ENCODE peak calls at places on chromosomes 12 and 14, in four cellular contexts. Y is GM12878, B is K562, T is HL-60. M is an unnamed sample.

GRCh38 chr14:95515080-95515489 is 1.4 kb downstream of the SYNE3 start:
- DNase-seq in Y (no peak), B (no peak), T (no peak), M (no peak)

GRCh38 chr12:103626498-103626897 is 39.4 kb downstream of the STAB2 start:
- DNase-seq in Y (no peak), B (no peak), T (no peak), M (no peak)

GRCh38 chr12:121026274-121027045 is 10.2 kb upstream of the C12orf43 start:
- DNase-seq in Y (no peak), B (peak; percentile 38), T (no peak), M (no peak)

GRCh38 chr12:10395390-10395998 is 5.7 kb upstream of the KLRK1 start:
- DNase-seq in Y (peak; percentile 60), B (no peak), T (peak; percentile 78), M (no peak)

GRCh38 chr12:47990351-47991105 is 13.7 kb downstream of the COL2A1 start:
- DNase-seq in Y (peak; percentile 58), B (no peak), T (peak; percentile 37), M (peak; percentile 72)

GRCh38 chr14:100282766-100283419 is 23.4 kb downstream of the SLC25A29 start:
- DNase-seq in Y (no peak), B (no peak), T (no peak), M (no peak)

GRCh38 chr12:80472912-80473500 is 29.0 kb downstream of the PTPRQ start:
- DNase-seq in Y (peak; percentile 3), B (no peak), T (peak; percentile 7), M (no peak)

GRCh38 chr12:53427905-53428594 is 4.4 kb downstream of the AMHR2 start:
- DNase-seq in Y (no peak), B (no peak), T (no peak), M (no peak)

GRCh38 chr12:101697930-101698781 is 716 bp downstream of the CHPT1 start:
- DNase-seq in Y (no peak), B (peak; percentile 52), T (peak; percentile 74), M (peak; percentile 34)

DNA sequence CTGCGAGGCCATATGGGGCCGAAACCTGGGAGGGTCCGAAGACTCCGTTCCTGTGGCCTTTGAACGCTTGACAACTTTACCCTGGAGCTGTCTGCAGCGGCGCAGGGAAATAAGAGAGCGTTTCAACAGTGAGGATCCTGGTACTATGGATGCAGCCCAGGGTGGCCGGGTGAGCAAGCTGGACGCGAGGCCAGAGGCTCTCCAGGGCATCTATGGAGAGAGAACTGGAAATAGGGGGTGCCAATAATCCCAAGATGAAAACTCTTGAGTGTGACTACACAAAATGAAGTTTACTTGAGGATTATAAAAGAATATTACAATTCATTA is 1.1 kb upstream of the ABCC9 start:
- DNase-seq in Y (no peak), B (no peak), T (no peak), M (no peak)
- TF ChIP-seq SPI1 in Y (no peak), B (no peak), T (no peak), M (no peak)

GRCh38 chr14:29926701-29927595 is 699 bp downstream of the PRKD1 start:
- DNase-seq in Y (no peak), B (peak; percentile 13), T (no peak), M (peak; percentile 24)
- TF ChIP-seq SPI1 in Y (no peak), B (no peak), T (no peak), M (no peak)

DNA sequence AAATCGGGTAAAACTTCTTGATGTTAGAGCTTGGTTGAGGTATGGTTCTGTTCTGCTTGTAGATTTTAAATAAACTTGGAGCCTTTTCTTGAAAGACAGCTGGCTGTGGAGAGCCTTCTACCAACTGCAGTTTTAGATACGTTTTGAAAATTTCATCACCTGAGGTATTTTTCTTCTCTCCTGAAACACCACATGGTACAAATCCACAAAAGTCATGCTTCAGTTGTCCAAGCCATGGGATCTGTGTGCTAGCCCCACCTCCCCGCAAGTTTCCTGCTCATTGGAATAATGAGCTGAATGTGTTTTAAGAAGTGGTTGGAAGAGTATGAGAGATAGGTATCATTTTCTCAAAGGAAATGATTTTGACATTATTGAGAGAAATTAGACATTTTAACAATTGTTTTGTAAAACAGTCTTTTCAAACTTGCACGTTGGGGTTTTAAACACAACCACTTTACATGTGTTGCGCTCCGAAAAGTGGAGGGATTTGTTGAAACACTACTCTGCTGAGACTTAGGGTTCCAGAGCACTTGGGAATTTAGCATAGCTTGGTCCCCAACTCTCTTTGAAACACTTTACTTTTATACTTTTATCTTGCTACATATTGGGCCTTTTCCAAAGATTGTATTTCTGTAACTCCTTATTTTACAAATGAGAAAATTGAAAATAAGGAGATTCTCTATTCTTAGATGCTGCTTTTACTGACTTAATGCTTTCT is 1.5 kb downstream of the PPM1A start:
- DNase-seq in Y (no peak), B (no peak), T (no peak), M (no peak)
- TF ChIP-seq SPI1 in Y (no peak), B (no peak), T (no peak), M (no peak)

DNA sequence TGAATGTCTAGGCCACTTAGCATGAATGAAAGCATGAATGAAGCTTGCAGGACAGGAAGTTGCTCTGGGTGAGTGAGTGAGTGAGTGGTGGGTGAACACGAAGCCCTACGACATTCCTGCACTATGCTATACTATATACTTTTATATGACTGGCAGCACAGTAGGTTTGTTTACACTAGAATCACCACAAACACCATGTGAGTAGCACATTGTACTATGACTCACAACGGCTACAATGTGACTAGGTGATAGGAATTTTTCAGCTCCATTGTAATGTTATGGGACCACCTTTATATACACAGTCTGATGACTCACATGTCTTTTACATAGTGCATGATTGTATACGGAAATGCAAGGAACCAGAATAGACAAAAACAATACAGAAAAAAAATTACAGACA is 1480.2 kb downstream of the AACS start:
- DNase-seq in Y (no peak), B (no peak), T (no peak), M (no peak)
- TF ChIP-seq SPI1 in Y (no peak), B (no peak), T (no peak), M (no peak)

DNA sequence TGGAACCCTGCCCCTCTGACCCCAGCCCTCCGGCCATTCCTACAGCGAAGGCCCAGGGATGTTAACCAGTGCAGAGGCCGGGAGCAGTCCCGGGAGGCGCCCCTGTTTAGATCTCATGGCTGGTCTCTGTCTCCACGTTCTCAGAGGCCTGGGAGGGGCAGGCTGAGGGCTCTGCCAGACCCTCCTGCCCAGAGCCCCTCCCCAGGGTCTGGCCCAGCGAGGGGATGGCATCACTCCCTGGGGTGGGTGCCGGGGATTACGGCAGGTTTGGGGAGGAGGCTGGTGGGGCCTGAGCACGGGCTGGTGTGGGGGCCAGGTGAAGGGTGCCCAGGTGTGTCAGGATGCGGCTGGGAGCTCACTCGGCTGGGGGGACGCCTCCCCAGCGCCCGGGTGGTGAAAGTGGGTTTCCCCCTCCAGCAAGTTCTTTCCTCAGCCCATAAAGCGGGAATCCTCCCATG is 156.3 kb upstream of the C14orf180 start:
- DNase-seq in Y (no peak), B (no peak), T (no peak), M (no peak)
- TF ChIP-seq SPI1 in Y (no peak), B (no peak), T (no peak), M (no peak)

GRCh38 chr14:78612666-78613065 is 442.5 kb downstream of the NRXN3 start:
- DNase-seq in Y (no peak), B (no peak), T (no peak), M (no peak)

GRCh38 chr14:78608998-78609787 is 439.0 kb downstream of the NRXN3 start:
- DNase-seq in Y (no peak), B (no peak), T (no peak), M (no peak)

GRCh38 chr14:78611031-78611430 is 440.9 kb downstream of the NRXN3 start:
- DNase-seq in Y (no peak), B (no peak), T (no peak), M (no peak)

GRCh38 chr14:78614651-78615050 is 444.5 kb downstream of the NRXN3 start:
- DNase-seq in Y (no peak), B (no peak), T (no peak), M (no peak)

DNA sequence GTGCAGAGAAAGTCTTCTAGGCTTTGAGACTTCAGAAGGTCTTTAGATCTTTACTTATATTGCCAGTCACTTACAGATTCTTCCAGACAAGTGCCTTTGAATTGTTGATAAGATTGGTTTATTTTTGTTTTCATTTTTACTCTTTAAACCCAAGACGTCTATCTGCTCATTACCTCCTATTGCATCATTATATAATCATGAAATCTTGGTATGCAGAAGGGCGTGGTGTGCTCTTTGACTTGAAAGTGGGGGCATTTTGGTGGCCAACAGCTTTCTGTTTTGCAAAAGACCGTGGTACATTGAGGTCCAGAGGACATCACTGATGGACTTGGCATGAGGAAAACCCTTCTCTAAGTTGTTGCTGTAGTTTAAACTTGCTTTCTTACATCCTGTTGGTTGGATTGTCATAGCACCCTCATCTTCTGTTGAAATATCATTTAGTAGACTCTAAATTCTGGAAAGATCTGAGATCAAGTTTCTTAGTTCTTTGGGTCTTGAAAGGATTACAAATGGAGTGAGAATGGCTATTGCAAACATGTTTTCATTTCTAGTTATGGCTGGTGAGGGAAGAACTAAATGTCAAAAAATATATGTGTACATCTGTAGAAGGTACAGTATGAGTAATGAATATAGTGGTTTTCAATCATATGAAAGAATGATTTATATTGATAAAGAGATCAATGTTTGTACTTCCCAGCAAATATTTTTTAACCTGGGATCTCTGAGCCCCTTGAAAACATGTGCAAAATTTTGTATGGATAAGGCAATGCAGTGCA is 441.8 kb downstream of the NRXN3 start:
- DNase-seq in Y (no peak), B (no peak), T (no peak), M (no peak)
- TF ChIP-seq SPI1 in Y (no peak), B (no peak), T (no peak), M (no peak)

GRCh38 chr12:12693111-12693671 is 2.8 kb downstream of the GPR19 start:
- DNase-seq in Y (peak; percentile 77), B (no peak), T (no peak), M (no peak)

GRCh38 chr12:12701457-12701856 is 5.5 kb upstream of the GPR19 start:
- DNase-seq in Y (no peak), B (no peak), T (no peak), M (no peak)

GRCh38 chr12:12700249-12700648 is 4.3 kb upstream of the GPR19 start:
- DNase-seq in Y (no peak), B (no peak), T (no peak), M (no peak)

GRCh38 chr12:12699345-12699744 is 3.4 kb upstream of the GPR19 start:
- DNase-seq in Y (no peak), B (no peak), T (no peak), M (no peak)

DNA sequence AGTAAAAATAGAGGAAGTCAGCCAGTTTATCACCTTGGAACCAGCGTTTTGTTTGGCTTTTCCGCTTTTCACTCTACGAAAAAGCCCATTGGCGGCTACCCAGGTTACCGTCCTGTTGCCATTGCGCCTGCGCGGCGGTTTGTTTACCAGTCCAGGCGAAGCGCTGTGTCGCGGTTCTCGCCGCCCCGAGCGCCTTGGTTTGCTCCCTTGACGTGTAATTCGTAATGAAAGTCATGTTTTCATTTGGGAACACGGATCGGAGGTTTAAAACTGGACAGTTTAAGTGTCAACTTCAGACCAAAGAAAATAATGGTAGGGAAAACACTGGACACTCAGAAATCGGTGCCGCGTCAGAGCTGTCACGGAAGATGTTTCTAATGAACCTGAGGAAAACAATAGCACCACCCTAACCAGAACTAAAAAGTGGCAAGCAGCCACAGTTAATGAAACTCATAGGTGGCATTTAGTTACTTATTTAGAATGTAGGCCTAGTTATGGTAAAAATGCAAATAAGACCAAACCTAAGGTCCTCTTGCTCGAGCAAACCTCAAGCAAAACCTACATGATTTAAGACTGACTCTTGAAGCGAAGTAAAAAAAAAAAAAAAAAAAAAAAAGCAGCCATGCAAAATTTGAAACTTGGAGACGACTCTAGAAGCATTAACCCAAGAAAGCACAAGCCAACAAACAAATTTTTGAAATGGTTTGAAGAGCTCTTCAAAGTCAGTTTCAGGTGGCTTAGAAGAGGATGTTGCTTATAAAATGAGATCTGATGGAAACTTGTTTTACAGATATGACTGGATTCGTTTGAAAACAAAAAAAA is 790 bp upstream of the GPR19 start:
- DNase-seq in Y (peak; percentile 91), B (peak; percentile 84), T (peak; percentile 77), M (peak; percentile 45)
- TF ChIP-seq SPI1 in Y (peak; percentile 59), B (peak; percentile 66), T (peak; percentile 90), M (peak; percentile 72)